ENCODE peak calls at places on chromosomes 3 and 15, in four cellular contexts. E, I, A and D are unnamed samples.

GRCh38 chr15:40921949-40922607 is 7.1 kb upstream of the DLL4 start:
- DNase-seq in I (no peak), A (no peak), E (no peak), D (no peak)

GRCh38 chr15:43376017-43376705 is 5.3 kb downstream of the TUBGCP4 start:
- DNase-seq in I (peak; percentile 39), E (peak; percentile 27), A (no peak), D (peak; percentile 65)

GRCh38 chr15:101013769-101014223 is 94.6 kb downstream of the LRRK1 start:
- DNase-seq in A (no peak), E (no peak), I (no peak), D (peak; percentile 51)

GRCh38 chr15:80581976-80582375 is 113.1 kb upstream of the ABHD17C start:
- DNase-seq in A (no peak), E (no peak), I (no peak), D (peak; percentile 12)

GRCh38 chr15:88932271-88932874 is 19.2 kb upstream of the MFGE8 start:
- DNase-seq in I (no peak), A (no peak), E (no peak), D (no peak)

GRCh38 chr3:100207886-100208285 is 52.9 kb upstream of the TBC1D23 start:
- DNase-seq in I (no peak), E (no peak), A (no peak), D (no peak)

GRCh38 chr3:124701687-124702086 is 28.6 kb upstream of the UMPS start:
- DNase-seq in E (no peak), A (no peak), I (no peak), D (no peak)

GRCh38 chr15:28110416-28110975 is 11.4 kb upstream of the OCA2 start:
- DNase-seq in E (no peak), A (no peak), I (no peak), D (peak; percentile 38)

GRCh38 chr15:80173022-80173759 is 20.4 kb downstream of the FAH start:
- DNase-seq in E (peak; percentile 42), A (peak; percentile 18), I (peak; percentile 84), D (peak; percentile 94)

GRCh38 chr3:159787191-159787590 is 201.4 kb upstream of the IL12A start:
- DNase-seq in E (peak; percentile 82), I (no peak), A (no peak), D (no peak)

GRCh38 chr15:41936649-41937567 is 35.4 kb downstream of the EHD4 start:
- DNase-seq in I (peak; percentile 65), E (no peak), A (peak; percentile 74), D (no peak)

GRCh38 chr3:27345493-27345892 is 23.7 kb downstream of the NEK10 start:
- DNase-seq in E (no peak), I (peak; percentile 57), A (no peak), D (no peak)

GRCh38 chr3:191882289-191882688 is 421.3 kb downstream of the PYDC2 start:
- DNase-seq in I (no peak), E (no peak), A (no peak), D (no peak)

GRCh38 chr3:149816986-149817385 is 4.0 kb downstream of the RNF13 start:
- DNase-seq in A (no peak), E (no peak), I (no peak), D (no peak)

GRCh38 chr3:46927718-46928073 is 48.8 kb downstream of the CCDC12 start:
- DNase-seq in E (no peak), I (no peak), A (no peak), D (no peak)

GRCh38 chr15:51089699-51090098 is 5.0 kb downstream of the TNFAIP8L3 start:
- DNase-seq in A (no peak), E (no peak), I (no peak), D (no peak)

GRCh38 chr3:159185443-159186050 is 383.7 kb downstream of the MFSD1 start:
- DNase-seq in E (no peak), I (no peak), A (no peak), D (no peak)

GRCh38 chr3:66037986-66038369 is 740 bp downstream of the MAGI1 start:
- DNase-seq in E (no peak), I (no peak), A (no peak), D (peak; percentile 63)

GRCh38 chr3:159417761-159418160 is 570.9 kb upstream of the IL12A start:
- DNase-seq in I (no peak), A (no peak), E (no peak), D (no peak)

GRCh38 chr3:107062787-107063186 is 314.5 kb upstream of the CCDC54 start:
- DNase-seq in I (no peak), E (no peak), A (no peak), D (peak; percentile 43)

GRCh38 chr3:79380581-79380980 is 387.2 kb downstream of the ROBO1 start:
- DNase-seq in I (no peak), E (no peak), A (no peak), D (no peak)

GRCh38 chr3:196322-197153 is at the start of gene CHL1:
- DNase-seq in A (no peak), I (no peak), E (no peak), D (peak; percentile 85)

GRCh38 chr3:180135101-180135500 is 98.4 kb upstream of the PEX5L start:
- DNase-seq in A (no peak), I (no peak), E (no peak), D (peak; percentile 57)